ENCODE peak calls at places on chromosomes 6 and 20, in four cellular contexts. P is IMR-90, X is K562, W is GM12878. M is an unnamed sample.
A peak's percentile ranks its signal among the peaks of the same experiment; 100 is the strongest.

GRCh38 chr6:7446644-7447325 is 57.2 kb downstream of the RIOK1 start:
- DNase-seq in P (no peak), X (peak; percentile 53), W (no peak), M (no peak)

GRCh38 chr6:285030-285771 is 7.1 kb upstream of the DUSP22 start:
- DNase-seq in P (no peak), X (no peak), W (no peak), M (no peak)

GRCh38 chr6:9101920-9102319 is 666.6 kb upstream of the SLC35B3 start:
- DNase-seq in P (no peak), X (no peak), W (no peak), M (no peak)

GRCh38 chr20:61589055-61589385 is 337.0 kb downstream of the CDH4 start:
- DNase-seq in P (peak; percentile 90), X (no peak), W (no peak), M (no peak)

GRCh38 chr6:56246941-56247653 is at the start of gene COL21A1:
- DNase-seq in P (no peak), X (no peak), W (no peak), M (peak; percentile 15)

GRCh38 chr6:170199716-170200115 is 91.2 kb downstream of the DLL1 start:
- DNase-seq in P (no peak), X (no peak), W (no peak), M (no peak)

GRCh38 chr6:131629656-131630055 is 1.6 kb upstream of the MED23 start:
- DNase-seq in P (no peak), X (no peak), W (no peak), M (no peak)

GRCh38 chr6:40582892-40583291 is 4.3 kb downstream of the LRFN2 start:
- DNase-seq in P (no peak), X (no peak), W (no peak), M (no peak)

GRCh38 chr20:23092409-23092756 is 6.3 kb upstream of the CD93 start:
- DNase-seq in P (no peak), X (peak; percentile 79), W (no peak), M (no peak)

GRCh38 chr20:46752639-46753235 is 43.3 kb downstream of the SLC2A10 start:
- DNase-seq in P (peak; percentile 62), X (peak; percentile 70), W (no peak), M (peak; percentile 60)

GRCh38 chr6:166989427-166990034 is 9.7 kb upstream of the CEP43 start:
- DNase-seq in P (peak; percentile 49), X (peak; percentile 45), W (no peak), M (peak; percentile 34)

GRCh38 chr20:10536531-10536930 is 101.4 kb downstream of the SLX4IP start:
- DNase-seq in P (peak; percentile 68), X (no peak), W (no peak), M (no peak)

GRCh38 chr20:12573428-12573827 is 435.3 kb upstream of the SPTLC3 start:
- DNase-seq in P (no peak), X (no peak), W (no peak), M (no peak)

GRCh38 chr20:63061051-63061531 is 54.3 kb upstream of the BHLHE23 start:
- DNase-seq in P (no peak), X (no peak), W (no peak), M (no peak)

GRCh38 chr6:37365791-37366190 is 12.0 kb downstream of the RNF8 start:
- DNase-seq in P (peak; percentile 35), X (peak; percentile 38), W (no peak), M (peak; percentile 37)

GRCh38 chr6:10659697-10660348 is 34.6 kb downstream of the C6orf52 start:
- DNase-seq in P (no peak), X (peak; percentile 40), W (no peak), M (peak; percentile 46)

GRCh38 chr20:51172558-51173428 is 149.9 kb upstream of the KCNG1 start:
- DNase-seq in P (no peak), X (no peak), W (no peak), M (no peak)

GRCh38 chr6:33324139-33324538 is 6.6 kb upstream of the ZBTB22 start:
- DNase-seq in P (no peak), X (no peak), W (no peak), M (peak; percentile 25)
- H3K9ac ChIP-seq in P (no peak overlapping the region), X (peak overlapping the region; percentile 87), W (peak overlapping the region; percentile 82), M (no peak overlapping the region)

DNA sequence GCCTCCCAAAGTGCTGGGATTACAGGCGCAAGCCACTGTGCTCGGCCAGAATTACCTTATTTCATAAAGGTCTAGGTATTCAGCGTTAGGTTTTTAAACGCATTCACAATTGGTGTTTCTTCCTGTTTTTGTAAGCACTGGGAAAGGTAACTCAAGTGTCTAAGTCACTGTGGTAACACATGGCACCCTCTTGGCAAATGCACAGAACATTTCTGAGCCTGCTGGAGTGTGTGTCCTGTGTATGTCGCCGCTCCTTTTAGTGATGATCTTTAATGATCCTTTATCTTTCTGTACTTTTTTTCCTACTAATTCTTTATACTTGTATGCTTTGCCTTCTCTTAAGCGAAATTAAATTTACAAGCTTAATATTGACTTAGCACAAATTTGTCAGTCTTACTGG is 263.0 kb downstream of the ARID1B start:
- DNase-seq in P (no peak), X (no peak), W (no peak), M (no peak)
- TF ChIP-seq RCOR1 in P (no peak), X (no peak), W (no peak), M (no peak)

GRCh38 chr6:52307900-52308372 is 23.4 kb upstream of the MCM3 start:
- DNase-seq in P (no peak), X (no peak), W (no peak), M (no peak)

GRCh38 chr6:52305385-52305784 is 20.8 kb upstream of the MCM3 start:
- DNase-seq in P (no peak), X (no peak), W (no peak), M (no peak)

GRCh38 chr6:52305948-52306767 is 21.6 kb upstream of the MCM3 start:
- DNase-seq in P (no peak), X (no peak), W (peak; percentile 85), M (no peak)

GRCh38 chr6:52304917-52305316 is 20.4 kb upstream of the MCM3 start:
- DNase-seq in P (peak; percentile 34), X (no peak), W (no peak), M (no peak)

GRCh38 chr6:52306972-52307849 is 22.7 kb upstream of the MCM3 start:
- DNase-seq in P (no peak), X (no peak), W (no peak), M (no peak)
- H3K9ac ChIP-seq in P (no peak overlapping the region), X (no peak overlapping the region), W (peak overlapping the region; percentile 12), M (no peak overlapping the region)

GRCh38 chr6:84539122-84539856 is 225.1 kb downstream of the TBX18 start:
- DNase-seq in P (no peak), X (no peak), W (no peak), M (no peak)
- TF ChIP-seq RCOR1 in P (no peak), X (no peak), W (no peak), M (no peak)

DNA sequence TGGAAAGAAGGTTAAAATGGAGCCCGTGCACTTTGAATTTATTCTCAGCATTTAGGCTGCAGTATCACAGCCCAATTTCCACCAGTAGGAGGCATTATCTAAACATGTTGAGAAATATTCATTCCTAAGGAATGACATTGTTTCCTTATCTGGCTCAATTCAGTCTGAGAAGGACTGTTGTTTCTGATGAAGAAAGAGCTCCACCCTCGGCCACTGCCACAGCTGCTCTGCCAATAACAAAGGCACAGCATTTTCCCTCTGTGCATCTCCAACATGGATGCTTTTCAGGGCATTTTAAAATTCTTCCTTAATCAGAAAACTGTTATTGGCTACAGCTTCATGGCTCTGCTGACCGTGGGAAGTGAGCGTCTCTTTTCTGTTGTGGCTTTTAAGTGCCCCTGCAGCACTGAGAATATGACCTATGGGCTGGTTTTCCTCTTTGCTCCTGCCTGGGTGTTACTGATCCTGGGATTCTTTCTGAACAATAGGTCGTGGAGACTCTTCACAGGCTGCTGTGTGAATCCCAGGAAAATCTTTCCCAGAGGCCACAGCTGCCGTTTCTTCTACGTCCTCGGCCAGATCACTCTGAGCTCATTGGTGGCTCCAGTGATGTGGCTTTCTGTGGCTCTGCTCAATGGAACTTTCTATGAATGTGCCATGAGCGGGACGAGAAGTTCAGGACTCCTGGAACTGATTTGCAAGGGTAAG is at the start of gene CALHM5:
- DNase-seq in P (peak; percentile 94), X (peak; percentile 75), W (no peak), M (no peak)
- H3K9ac ChIP-seq in P (peak within 1 kb of the TSS; percentile 80), X (no peak within 1 kb of the TSS), W (peak within 1 kb of the TSS; percentile 21), M (peak within 1 kb of the TSS; percentile 55)

DNA sequence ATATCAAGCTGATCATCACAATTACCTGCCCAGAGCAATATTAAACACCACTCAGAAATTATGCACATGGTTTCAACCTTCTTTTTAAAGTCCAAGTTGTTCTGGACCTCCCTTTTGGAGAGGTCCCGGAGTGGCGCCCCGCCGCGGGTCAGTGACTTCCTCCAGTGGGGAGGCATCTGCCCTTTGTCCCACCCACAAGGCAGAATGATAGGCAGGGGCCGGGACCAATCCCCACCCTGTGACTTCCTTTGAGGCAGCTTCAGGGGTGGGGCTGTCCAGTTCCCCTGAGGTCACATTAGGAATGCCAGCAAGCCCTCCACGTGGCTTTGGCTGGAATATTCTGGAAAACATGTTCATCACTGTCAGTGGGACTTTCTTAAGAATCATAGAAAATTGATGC is 207.0 kb downstream of the ANKRD60 start:
- DNase-seq in P (no peak), X (peak; percentile 68), W (no peak), M (peak; percentile 59)
- TF ChIP-seq RCOR1 in P (no peak), X (no peak), W (no peak), M (no peak)

GRCh38 chr20:33017542-33017941 is 10.0 kb downstream of the BPIFB2 start:
- DNase-seq in P (no peak), X (no peak), W (no peak), M (no peak)
- H3K9ac ChIP-seq in P (no peak overlapping the region), X (no peak overlapping the region), W (no peak overlapping the region), M (no peak overlapping the region)

DNA sequence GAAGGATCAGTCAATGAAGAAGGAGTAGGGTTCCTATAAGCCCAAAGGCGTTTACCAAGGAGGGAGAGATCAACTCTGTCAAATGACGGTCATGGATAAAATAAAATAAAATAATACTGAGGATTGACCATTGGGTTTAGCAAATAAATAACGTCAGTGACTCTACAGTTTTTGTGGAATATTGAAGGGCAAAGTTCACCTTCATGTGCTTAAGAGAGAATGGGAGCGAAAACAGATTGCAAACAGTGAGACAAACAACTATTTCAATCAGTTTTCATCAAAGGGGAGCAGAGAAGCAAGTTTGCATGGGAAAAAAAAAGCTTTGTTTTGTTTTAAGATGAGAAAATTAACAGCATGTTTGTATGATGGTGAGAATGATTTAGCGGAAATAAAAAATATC is 17.6 kb upstream of the NT5DC1 start:
- DNase-seq in P (no peak), X (no peak), W (no peak), M (no peak)
- TF ChIP-seq RCOR1 in P (no peak), X (no peak), W (no peak), M (no peak)

GRCh38 chr6:168314029-168314420 is 5.6 kb downstream of the DACT2 start:
- DNase-seq in P (no peak), X (no peak), W (no peak), M (no peak)
- H3K9ac ChIP-seq in P (no peak overlapping the region), X (no peak overlapping the region), W (no peak overlapping the region), M (no peak overlapping the region)

M was measured in SK-N-SH.